ENCODE peak calls at places on chromosomes 5 and 9, in eight cellular contexts. One of them, this sample, is unnamed.

GRCh38 chr9:89347651-89348050 is 29.4 kb downstream of the SECISBP2 start:
- DNase-seq in neural progenitor cell: no peak
- DNase-seq in heart right ventricle: no peak
- DNase-seq in psoas muscle: no peak
- DNase-seq in Peyer's patch: no peak
- DNase-seq in heart left ventricle: no peak
- DNase-seq in sigmoid colon: no peak
- DNase-seq in left lung: no peak
- DNase-seq in this sample: no peak

GRCh38 chr5:139268364-139269202 is 25.0 kb upstream of the MATR3 start:
- DNase-seq in neural progenitor cell: peak; percentile 27
- DNase-seq in heart right ventricle: no peak
- DNase-seq in psoas muscle: no peak
- DNase-seq in Peyer's patch: no peak
- DNase-seq in heart left ventricle: no peak
- DNase-seq in sigmoid colon: no peak
- DNase-seq in left lung: no peak
- DNase-seq in this sample: no peak

GRCh38 chr9:95912773-95913172 is 37.3 kb downstream of the ERCC6L2 start:
- DNase-seq in neural progenitor cell: no peak
- DNase-seq in heart right ventricle: no peak
- DNase-seq in psoas muscle: no peak
- DNase-seq in Peyer's patch: no peak
- DNase-seq in heart left ventricle: no peak
- DNase-seq in sigmoid colon: no peak
- DNase-seq in left lung: no peak
- DNase-seq in this sample: no peak

GRCh38 chr5:177980776-177981175 is 15.3 kb downstream of the PROP1 start:
- DNase-seq in neural progenitor cell: no peak
- DNase-seq in heart right ventricle: no peak
- DNase-seq in psoas muscle: no peak
- DNase-seq in Peyer's patch: peak; percentile 28
- DNase-seq in heart left ventricle: no peak
- DNase-seq in sigmoid colon: no peak
- DNase-seq in left lung: no peak
- DNase-seq in this sample: no peak

GRCh38 chr9:110207071-110207923 is 662 bp downstream of the C9orf152 start:
- DNase-seq in neural progenitor cell: no peak
- DNase-seq in heart right ventricle: no peak
- DNase-seq in psoas muscle: no peak
- DNase-seq in Peyer's patch: peak; percentile 70
- DNase-seq in heart left ventricle: no peak
- DNase-seq in sigmoid colon: no peak
- DNase-seq in left lung: peak; percentile 75
- DNase-seq in this sample: no peak

GRCh38 chr9:76707510-76707909 is 56.7 kb upstream of the PCA3 start:
- DNase-seq in neural progenitor cell: no peak
- DNase-seq in heart right ventricle: no peak
- DNase-seq in psoas muscle: no peak
- DNase-seq in Peyer's patch: no peak
- DNase-seq in heart left ventricle: no peak
- DNase-seq in sigmoid colon: no peak
- DNase-seq in left lung: no peak
- DNase-seq in this sample: peak; percentile 15

GRCh38 chr9:130936285-130937117 is 2.5 kb downstream of the FIBCD1 start:
- DNase-seq in neural progenitor cell: peak; percentile 93
- DNase-seq in heart right ventricle: no peak
- DNase-seq in psoas muscle: no peak
- DNase-seq in Peyer's patch: no peak
- DNase-seq in heart left ventricle: no peak
- DNase-seq in sigmoid colon: no peak
- DNase-seq in left lung: no peak
- DNase-seq in this sample: no peak

GRCh38 chr9:94210616-94211603 is 48.2 kb upstream of the ZNF169 start:
- DNase-seq in neural progenitor cell: no peak
- DNase-seq in heart right ventricle: no peak
- DNase-seq in psoas muscle: no peak
- DNase-seq in Peyer's patch: no peak
- DNase-seq in heart left ventricle: no peak
- DNase-seq in sigmoid colon: no peak
- DNase-seq in left lung: no peak
- DNase-seq in this sample: no peak

GRCh38 chr5:180114304-180115003 is 42.9 kb upstream of the RNF130 start:
- DNase-seq in neural progenitor cell: no peak
- DNase-seq in heart right ventricle: no peak
- DNase-seq in psoas muscle: no peak
- DNase-seq in Peyer's patch: peak; percentile 38
- DNase-seq in heart left ventricle: no peak
- DNase-seq in sigmoid colon: peak; percentile 57
- DNase-seq in left lung: peak; percentile 23
- DNase-seq in this sample: no peak

GRCh38 chr9:83622814-83623633 is at the start of gene IDNK:
- DNase-seq in neural progenitor cell: peak; percentile 85
- DNase-seq in heart right ventricle: peak; percentile 64
- DNase-seq in psoas muscle: peak; percentile 67
- DNase-seq in Peyer's patch: peak; percentile 84
- DNase-seq in heart left ventricle: peak; percentile 69
- DNase-seq in sigmoid colon: peak; percentile 78
- DNase-seq in left lung: peak; percentile 72
- DNase-seq in this sample: peak; percentile 83

GRCh38 chr5:37882636-37883035 is 42.8 kb upstream of the GDNF start:
- DNase-seq in neural progenitor cell: no peak
- DNase-seq in heart right ventricle: no peak
- DNase-seq in psoas muscle: no peak
- DNase-seq in Peyer's patch: no peak
- DNase-seq in heart left ventricle: no peak
- DNase-seq in sigmoid colon: no peak
- DNase-seq in left lung: no peak
- DNase-seq in this sample: no peak

GRCh38 chr9:4665357-4665756 is 923 bp downstream of the SPATA6L start:
- DNase-seq in neural progenitor cell: no peak
- DNase-seq in heart right ventricle: no peak
- DNase-seq in psoas muscle: no peak
- DNase-seq in Peyer's patch: no peak
- DNase-seq in heart left ventricle: no peak
- DNase-seq in sigmoid colon: no peak
- DNase-seq in left lung: no peak
- DNase-seq in this sample: no peak

GRCh38 chr9:15272377-15272928 is 34.6 kb downstream of the TTC39B start:
- DNase-seq in neural progenitor cell: no peak
- DNase-seq in heart right ventricle: no peak
- DNase-seq in psoas muscle: no peak
- DNase-seq in Peyer's patch: no peak
- DNase-seq in heart left ventricle: no peak
- DNase-seq in sigmoid colon: no peak
- DNase-seq in left lung: no peak
- DNase-seq in this sample: no peak

GRCh38 chr5:168433982-168434381 is 52.3 kb upstream of the RARS1 start:
- DNase-seq in neural progenitor cell: peak; percentile 87
- DNase-seq in heart right ventricle: no peak
- DNase-seq in psoas muscle: no peak
- DNase-seq in Peyer's patch: no peak
- DNase-seq in heart left ventricle: no peak
- DNase-seq in sigmoid colon: no peak
- DNase-seq in left lung: no peak
- DNase-seq in this sample: no peak

GRCh38 chr5:41250351-41250987 is 37.1 kb upstream of the C6 start:
- DNase-seq in neural progenitor cell: no peak
- DNase-seq in heart right ventricle: no peak
- DNase-seq in psoas muscle: no peak
- DNase-seq in Peyer's patch: no peak
- DNase-seq in heart left ventricle: no peak
- DNase-seq in sigmoid colon: no peak
- DNase-seq in left lung: no peak
- DNase-seq in this sample: no peak

GRCh38 chr5:102668220-102668930 is 86.7 kb upstream of the PAM start:
- DNase-seq in neural progenitor cell: no peak
- DNase-seq in heart right ventricle: no peak
- DNase-seq in psoas muscle: no peak
- DNase-seq in Peyer's patch: no peak
- DNase-seq in heart left ventricle: no peak
- DNase-seq in sigmoid colon: no peak
- DNase-seq in left lung: no peak
- DNase-seq in this sample: no peak

GRCh38 chr5:166907314-166907713 is 1384.1 kb upstream of the WWC1 start:
- DNase-seq in neural progenitor cell: no peak
- DNase-seq in heart right ventricle: no peak
- DNase-seq in psoas muscle: no peak
- DNase-seq in Peyer's patch: no peak
- DNase-seq in heart left ventricle: no peak
- DNase-seq in sigmoid colon: no peak
- DNase-seq in left lung: no peak
- DNase-seq in this sample: no peak

GRCh38 chr9:107635803-107636174 is 146.2 kb upstream of the KLF4 start:
- DNase-seq in neural progenitor cell: no peak
- DNase-seq in heart right ventricle: no peak
- DNase-seq in psoas muscle: no peak
- DNase-seq in Peyer's patch: no peak
- DNase-seq in heart left ventricle: no peak
- DNase-seq in sigmoid colon: no peak
- DNase-seq in left lung: no peak
- DNase-seq in this sample: no peak

GRCh38 chr9:130982636-130983282 is 26.2 kb upstream of the LAMC3 start:
- DNase-seq in neural progenitor cell: no peak
- DNase-seq in heart right ventricle: no peak
- DNase-seq in psoas muscle: no peak
- DNase-seq in Peyer's patch: no peak
- DNase-seq in heart left ventricle: no peak
- DNase-seq in sigmoid colon: no peak
- DNase-seq in left lung: no peak
- DNase-seq in this sample: no peak

GRCh38 chr9:35733109-35733541 is 659 bp downstream of the CREB3 start:
- DNase-seq in neural progenitor cell: peak; percentile 77
- DNase-seq in heart right ventricle: no peak
- DNase-seq in psoas muscle: no peak
- DNase-seq in Peyer's patch: no peak
- DNase-seq in heart left ventricle: peak; percentile 23
- DNase-seq in sigmoid colon: no peak
- DNase-seq in left lung: no peak
- DNase-seq in this sample: no peak
- TF ChIP-seq CTCF in neural progenitor cell: peak; percentile 31
- TF ChIP-seq CTCF in heart right ventricle: no peak
- TF ChIP-seq CTCF in psoas muscle: no peak
- TF ChIP-seq CTCF in Peyer's patch: no peak
- TF ChIP-seq CTCF in heart left ventricle: no peak
- TF ChIP-seq CTCF in sigmoid colon: no peak
- TF ChIP-seq CTCF in left lung: no peak
- TF ChIP-seq CTCF in this sample: peak; percentile 15

DNA sequence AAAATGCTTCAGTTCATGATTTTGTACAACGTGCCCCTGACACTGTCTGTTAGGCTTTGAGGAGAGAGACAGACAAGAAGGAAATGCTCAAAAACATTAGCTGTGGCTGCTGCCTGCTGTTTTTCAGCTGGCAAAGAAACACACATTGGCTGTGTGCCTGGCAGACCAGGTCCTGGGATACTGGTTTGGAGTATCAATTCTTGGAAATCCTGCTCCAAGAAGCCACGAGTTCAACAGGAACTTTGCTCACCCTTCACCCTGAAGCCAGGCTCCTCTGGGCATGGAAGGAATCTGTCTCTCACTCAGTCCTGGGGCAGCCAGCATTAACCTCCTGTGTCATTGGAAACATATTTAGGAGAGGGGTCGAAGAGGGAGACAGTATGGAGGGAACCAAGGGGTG is 245.5 kb downstream of the AUH start:
- DNase-seq in neural progenitor cell: no peak
- DNase-seq in heart right ventricle: no peak
- DNase-seq in psoas muscle: no peak
- DNase-seq in Peyer's patch: no peak
- DNase-seq in heart left ventricle: no peak
- DNase-seq in sigmoid colon: no peak
- DNase-seq in left lung: no peak
- DNase-seq in this sample: no peak
- H3K4me3 ChIP-seq in neural progenitor cell: no peak overlapping the region
- H3K4me3 ChIP-seq in heart right ventricle: no peak overlapping the region
- H3K4me3 ChIP-seq in psoas muscle: no peak overlapping the region
- H3K4me3 ChIP-seq in Peyer's patch: no peak overlapping the region
- H3K4me3 ChIP-seq in heart left ventricle: no peak overlapping the region
- H3K4me3 ChIP-seq in sigmoid colon: no peak overlapping the region
- H3K4me3 ChIP-seq in left lung: no peak overlapping the region
- H3K4me3 ChIP-seq in this sample: no peak overlapping the region

GRCh38 chr5:2851895-2852294 is 100.4 kb upstream of the IRX2 start:
- DNase-seq in neural progenitor cell: no peak
- DNase-seq in heart right ventricle: no peak
- DNase-seq in psoas muscle: no peak
- DNase-seq in Peyer's patch: no peak
- DNase-seq in heart left ventricle: no peak
- DNase-seq in sigmoid colon: no peak
- DNase-seq in left lung: no peak
- DNase-seq in this sample: no peak

GRCh38 chr5:2849429-2849828 is 98.0 kb upstream of the IRX2 start:
- DNase-seq in neural progenitor cell: no peak
- DNase-seq in heart right ventricle: no peak
- DNase-seq in psoas muscle: no peak
- DNase-seq in Peyer's patch: no peak
- DNase-seq in heart left ventricle: no peak
- DNase-seq in sigmoid colon: no peak
- DNase-seq in left lung: no peak
- DNase-seq in this sample: no peak

GRCh38 chr5:2852446-2852845 is 101.0 kb upstream of the IRX2 start:
- DNase-seq in neural progenitor cell: no peak
- DNase-seq in heart right ventricle: no peak
- DNase-seq in psoas muscle: no peak
- DNase-seq in Peyer's patch: no peak
- DNase-seq in heart left ventricle: no peak
- DNase-seq in sigmoid colon: no peak
- DNase-seq in left lung: no peak
- DNase-seq in this sample: no peak

GRCh38 chr5:2847608-2848007 is 96.1 kb upstream of the IRX2 start:
- DNase-seq in neural progenitor cell: no peak
- DNase-seq in heart right ventricle: no peak
- DNase-seq in psoas muscle: no peak
- DNase-seq in Peyer's patch: no peak
- DNase-seq in heart left ventricle: no peak
- DNase-seq in sigmoid colon: no peak
- DNase-seq in left lung: no peak
- DNase-seq in this sample: no peak

GRCh38 chr5:2848634-2849033 is 97.2 kb upstream of the IRX2 start:
- DNase-seq in neural progenitor cell: peak; percentile 35
- DNase-seq in heart right ventricle: no peak
- DNase-seq in psoas muscle: no peak
- DNase-seq in Peyer's patch: no peak
- DNase-seq in heart left ventricle: no peak
- DNase-seq in sigmoid colon: no peak
- DNase-seq in left lung: no peak
- DNase-seq in this sample: no peak
- TF ChIP-seq CTCF in neural progenitor cell: peak; percentile 43
- TF ChIP-seq CTCF in heart right ventricle: no peak
- TF ChIP-seq CTCF in psoas muscle: no peak
- TF ChIP-seq CTCF in Peyer's patch: no peak
- TF ChIP-seq CTCF in heart left ventricle: peak; percentile 10
- TF ChIP-seq CTCF in sigmoid colon: no peak
- TF ChIP-seq CTCF in left lung: no peak
- TF ChIP-seq CTCF in this sample: no peak

DNA sequence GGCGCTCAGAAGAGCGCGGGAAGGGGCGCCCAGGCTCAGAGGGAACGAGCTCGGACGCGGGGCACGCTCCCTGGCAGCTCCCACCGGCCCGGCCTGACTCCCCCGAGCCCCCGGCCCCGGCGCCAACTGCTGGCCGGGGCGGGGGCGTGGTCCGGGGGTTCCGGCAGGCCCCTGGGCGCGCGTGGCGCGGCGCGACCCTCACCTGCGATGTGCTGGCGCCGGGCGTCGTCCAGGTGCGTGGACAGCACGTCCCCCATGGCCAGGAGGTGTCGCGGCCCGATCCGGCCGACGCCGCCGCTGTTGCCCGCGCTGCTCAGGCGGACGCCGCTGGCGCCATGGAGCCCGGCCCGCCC is 43.5 kb upstream of the STXBP1 start:
- DNase-seq in neural progenitor cell: no peak
- DNase-seq in heart right ventricle: no peak
- DNase-seq in psoas muscle: no peak
- DNase-seq in Peyer's patch: no peak
- DNase-seq in heart left ventricle: no peak
- DNase-seq in sigmoid colon: no peak
- DNase-seq in left lung: no peak
- DNase-seq in this sample: no peak
- H3K4me3 ChIP-seq in neural progenitor cell: peak overlapping the region; percentile 65
- H3K4me3 ChIP-seq in heart right ventricle: peak overlapping the region; percentile 84
- H3K4me3 ChIP-seq in psoas muscle: peak overlapping the region; percentile 74
- H3K4me3 ChIP-seq in Peyer's patch: peak overlapping the region; percentile 72
- H3K4me3 ChIP-seq in heart left ventricle: peak overlapping the region; percentile 93
- H3K4me3 ChIP-seq in sigmoid colon: peak overlapping the region; percentile 78
- H3K4me3 ChIP-seq in left lung: peak overlapping the region; percentile 92
- H3K4me3 ChIP-seq in this sample: peak overlapping the region; percentile 47

This sample was measured in GM06990.